ENCODE peak calls at places on chromosomes 13 and 19, in four cellular contexts. X, T, N and I are unnamed samples.

GRCh38 chr19:31135841-31136240 is 213.4 kb downstream of the TSHZ3 start:
- DNase-seq in T (no peak), N (no peak), X (peak; percentile 49), I (no peak)

GRCh38 chr19:27772059-27772458 is 1440.9 kb downstream of the UQCRFS1 start:
- DNase-seq in X (no peak), N (no peak), T (no peak), I (no peak)

GRCh38 chr13:51925865-51926527 is 64.2 kb downstream of the CCDC70 start:
- DNase-seq in N (no peak), T (no peak), X (no peak), I (no peak)

GRCh38 chr13:27379694-27380596 is 44.5 kb upstream of the GTF3A start:
- DNase-seq in X (no peak), T (peak; percentile 89), N (peak; percentile 66), I (peak; percentile 80)

GRCh38 chr19:32877977-32878745 is 8.6 kb upstream of the SLC7A9 start:
- DNase-seq in X (no peak), T (no peak), N (peak; percentile 27), I (no peak)

GRCh38 chr13:39956036-39956435 is 300.6 kb downstream of the COG6 start:
- DNase-seq in N (no peak), T (no peak), X (no peak), I (no peak)

GRCh38 chr13:45092668-45093067 is 27.6 kb upstream of the GTF2F2 start:
- DNase-seq in X (peak; percentile 48), N (no peak), T (no peak), I (no peak)

GRCh38 chr19:12865746-12866415 is 15.4 kb downstream of the DNASE2 start:
- DNase-seq in N (no peak), T (no peak), X (no peak), I (no peak)

GRCh38 chr19:9565900-9566705 is 18.2 kb downstream of the ZNF121 start:
- DNase-seq in X (peak; percentile 26), N (no peak), T (no peak), I (no peak)

GRCh38 chr13:37640499-37640898 is 41.9 kb upstream of the POSTN start:
- DNase-seq in X (peak; percentile 59), N (no peak), T (no peak), I (peak; percentile 16)

GRCh38 chr19:55688422-55689218 is 13.6 kb downstream of the EPN1 start:
- DNase-seq in N (no peak), T (no peak), X (no peak), I (peak; percentile 28)

GRCh38 chr19:15114153-15114540 is 6.9 kb downstream of the SYDE1 start:
- DNase-seq in N (peak; percentile 77), T (no peak), X (peak; percentile 57), I (no peak)

GRCh38 chr13:112891477-112892401 is 77.3 kb upstream of the MCF2L start:
- DNase-seq in T (no peak), N (no peak), X (no peak), I (peak; percentile 23)

GRCh38 chr13:74194856-74195255 is 60.7 kb upstream of the KLF12 start:
- DNase-seq in X (no peak), N (no peak), T (no peak), I (no peak)

GRCh38 chr13:100298116-100298681 is 209.3 kb downstream of the PCCA start:
- DNase-seq in X (no peak), N (no peak), T (no peak), I (peak; percentile 37)

GRCh38 chr19:12994701-12995595 is at the start of gene NFIX:
- DNase-seq in N (peak; percentile 86), T (peak; percentile 73), X (no peak), I (peak; percentile 30)

GRCh38 chr13:27006519-27007161 is 165.0 kb downstream of the USP12 start:
- DNase-seq in X (no peak), T (peak; percentile 42), N (no peak), I (peak; percentile 81)

GRCh38 chr19:55027472-55028337 is 10.4 kb downstream of the GP6 start:
- DNase-seq in T (no peak), X (no peak), N (no peak), I (no peak)

GRCh38 chr13:40390290-40391008 is 276.0 kb downstream of the FOXO1 start:
- DNase-seq in X (no peak), T (no peak), N (no peak), I (no peak)

GRCh38 chr19:41195675-41196497 is 2.9 kb downstream of the CYP2S1 start:
- DNase-seq in X (no peak), T (no peak), N (no peak), I (no peak)

GRCh38 chr19:35673121-35673804 is 6.9 kb downstream of the UPK1A start:
- DNase-seq in X (peak; percentile 33), N (no peak), T (peak; percentile 26), I (no peak)

GRCh38 chr19:46043519-46043918 is 2.7 kb upstream of the IGFL4 start:
- DNase-seq in N (no peak), X (no peak), T (no peak), I (no peak)

GRCh38 chr13:78680064-78680463 is 21.1 kb upstream of the OBI1 start:
- DNase-seq in X (no peak), N (no peak), T (no peak), I (no peak)

GRCh38 chr13:28467886-28468519 is 26.9 kb downstream of the FLT1 start:
- DNase-seq in T (no peak), N (no peak), X (no peak), I (no peak)

GRCh38 chr19:13007292-13008045 is 12.2 kb downstream of the NFIX start:
- DNase-seq in T (peak; percentile 73), N (peak; percentile 93), X (no peak), I (no peak)

GRCh38 chr19:40743926-40744325 is 6.4 kb downstream of the ACTMAP start:
- DNase-seq in T (no peak), X (no peak), N (no peak), I (no peak)

GRCh38 chr19:5645409-5645808 is 22.5 kb downstream of the SAFB start:
- DNase-seq in X (no peak), T (no peak), N (no peak), I (no peak)

GRCh38 chr13:35388456-35388855 is 88.0 kb downstream of the MAB21L1 start:
- DNase-seq in T (no peak), X (no peak), N (no peak), I (no peak)

GRCh38 chr19:7983286-7983950 is 22.0 kb downstream of the ELAVL1 start:
- DNase-seq in X (no peak), N (no peak), T (no peak), I (no peak)

GRCh38 chr19:7983995-7984837 is 21.2 kb downstream of the ELAVL1 start:
- DNase-seq in T (no peak), N (no peak), X (no peak), I (no peak)

GRCh38 chr19:7987084-7987768 is 18.2 kb downstream of the ELAVL1 start:
- DNase-seq in X (no peak), N (no peak), T (no peak), I (no peak)

GRCh38 chr19:7986321-7987083 is 18.9 kb downstream of the ELAVL1 start:
- DNase-seq in N (no peak), T (no peak), X (peak; percentile 70), I (no peak)

GRCh38 chr19:7985481-7985911 is 19.9 kb downstream of the ELAVL1 start:
- DNase-seq in T (no peak), X (no peak), N (no peak), I (no peak)
- H3K27ac ChIP-seq in T (no peak overlapping the region), X (no peak overlapping the region), N (no peak overlapping the region), I (no peak overlapping the region)

DNA sequence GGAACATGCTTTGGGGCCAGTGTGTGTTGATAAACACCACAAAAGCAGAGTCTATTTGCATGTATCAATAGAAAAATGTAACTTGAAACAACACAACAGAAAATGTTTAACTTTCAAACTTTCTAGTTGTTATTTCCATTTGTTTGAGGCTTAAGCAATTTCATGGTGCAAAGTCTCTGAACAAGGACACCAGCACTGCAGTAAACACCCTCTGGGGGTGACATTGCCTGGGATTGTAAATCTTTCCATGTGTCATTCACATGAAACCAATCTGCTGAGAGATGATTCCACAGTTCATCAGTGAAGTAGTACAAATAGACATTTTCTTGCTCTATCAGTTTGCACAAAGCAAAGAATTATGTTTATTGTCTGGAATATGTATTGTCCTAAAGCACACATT is 124.5 kb downstream of the ITGBL1 start:
- DNase-seq in T (no peak), X (no peak), N (no peak), I (no peak)
- TF ChIP-seq CTCF in T (no peak), X (no peak), N (no peak), I (no peak)

DNA sequence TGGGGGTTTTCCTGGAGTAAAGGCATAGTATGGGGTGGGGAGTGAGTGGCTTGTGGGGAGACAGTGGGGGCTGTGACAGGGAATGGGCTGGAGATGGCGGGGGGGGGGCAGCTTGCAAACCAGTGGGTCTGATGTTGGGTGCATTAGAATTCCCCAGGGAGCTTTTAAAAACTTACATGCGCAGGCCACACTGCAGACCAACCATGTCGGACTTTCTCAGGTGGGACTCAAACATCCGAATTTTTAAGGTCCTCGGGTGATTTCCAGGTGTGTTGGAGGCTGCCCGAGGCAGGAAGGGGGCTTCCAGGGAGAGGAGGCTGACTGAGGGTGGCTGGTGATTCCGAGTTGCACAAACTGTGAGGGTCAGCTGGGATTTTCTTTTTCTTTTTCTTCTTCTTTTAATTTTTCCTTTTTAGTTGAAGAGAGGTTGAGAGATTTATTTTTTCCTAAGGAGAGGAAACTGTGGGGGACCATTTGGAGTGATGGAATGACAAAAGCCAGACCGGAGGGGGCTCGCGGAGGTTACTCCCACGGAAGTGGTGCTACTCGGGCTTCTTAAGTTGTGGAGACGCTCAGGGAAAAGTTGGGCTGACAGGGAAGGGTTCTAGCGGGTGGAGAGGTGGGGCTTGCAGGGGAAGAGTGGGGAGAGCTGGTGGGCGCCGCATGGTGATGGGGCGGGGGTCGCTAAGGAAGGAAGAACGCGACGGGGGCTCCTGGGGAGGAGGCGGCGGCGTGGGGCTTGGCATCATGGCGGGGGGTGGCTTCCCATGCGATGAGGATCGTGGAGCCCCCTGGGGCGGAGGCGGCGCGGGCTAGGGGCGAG is 1.0 kb upstream of the CACNG8 start:
- DNase-seq in N (no peak), X (no peak), T (no peak), I (no peak)
- H3K4me3 ChIP-seq in N (no peak overlapping the region), X (peak overlapping the region; percentile 50), T (no peak overlapping the region), I (no peak overlapping the region)

GRCh38 chr19:50433201-50434180 is 799 bp downstream of the MYBPC2 start:
- DNase-seq in N (no peak), T (no peak), X (no peak), I (no peak)

GRCh38 chr19:50431343-50432220 is 1.1 kb upstream of the MYBPC2 start:
- DNase-seq in X (peak; percentile 33), T (peak; percentile 85), N (peak; percentile 84), I (peak; percentile 84)

GRCh38 chr19:50432658-50433057 is at the start of gene MYBPC2:
- DNase-seq in N (no peak), T (no peak), X (no peak), I (no peak)

GRCh38 chr19:50430888-50431342 is 1.8 kb upstream of the MYBPC2 start:
- DNase-seq in N (no peak), X (no peak), T (no peak), I (no peak)

DNA sequence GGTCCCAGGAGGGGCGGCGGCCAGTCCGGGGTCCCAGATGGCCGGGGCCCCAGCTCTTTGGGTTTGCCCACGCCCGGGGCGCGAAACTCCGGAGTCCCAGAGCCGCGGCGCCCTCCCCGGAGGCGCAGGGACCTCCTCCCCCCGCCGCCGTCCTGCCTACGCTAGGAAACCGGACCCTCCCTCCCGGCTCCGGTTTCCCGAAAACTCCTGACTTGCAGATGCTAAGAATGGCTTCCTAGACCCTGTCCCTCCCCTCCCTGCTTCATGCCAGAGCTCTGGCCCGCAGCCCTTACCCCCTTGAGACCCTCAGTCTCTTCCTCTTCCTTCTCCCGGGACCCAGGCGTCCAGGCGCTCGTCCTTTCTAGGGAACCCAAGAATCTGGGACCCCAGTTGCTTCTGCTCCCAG is 468 bp upstream of the MYBPC2 start:
- DNase-seq in X (no peak), N (no peak), T (no peak), I (no peak)
- H3K27ac ChIP-seq in X (no peak overlapping the region), N (peak overlapping the region; percentile 32), T (peak overlapping the region; percentile 81), I (no peak overlapping the region)

GRCh38 chr19:18940791-18941627 is at the start of gene HOMER3:
- DNase-seq in X (no peak), N (peak; percentile 87), T (peak; percentile 82), I (peak; percentile 80)
- TF ChIP-seq CTCF in X (no peak), N (peak; percentile 42), T (no peak), I (no peak)